ENCODE peak calls at places on chromosomes 12 and 14, in six cellular contexts. G is left ventricle myocardium inferior, C is Panc1, E is fibroblast of lung, F is pancreas, P is tibial artery. I is an unnamed sample. For H3K4me1, the result is how much of the 10 kb centered on the place peaks cover.

GRCh38 chr12:132479291-132479690 is 10.7 kb upstream of the FBRSL1 start:
- DNase-seq in C (no peak), E (no peak), G (no peak), P (no peak), F (no peak), I (no peak)

GRCh38 chr12:23084236-23084995 is 459.4 kb downstream of the ETNK1 start:
- DNase-seq in F (no peak), E (peak), G (no peak), P (no peak), C (no peak), I (no peak)

GRCh38 chr14:28101992-28102391 is 664.6 kb upstream of the FOXG1 start:
- DNase-seq in P (no peak), E (no peak), G (no peak), C (no peak), F (no peak), I (no peak)

GRCh38 chr14:65187421-65188049 is 85.2 kb upstream of the MAX start:
- DNase-seq in E (no peak), F (no peak), G (no peak), P (no peak), C (no peak), I (no peak)

GRCh38 chr14:65412881-65413738 is 580 bp downstream of the FUT8 start:
- DNase-seq in F (no peak), G (peak), C (no peak), E (peak), P (peak), I (peak)

GRCh38 chr12:68400231-68400829 is 68.2 kb upstream of the MDM1 start:
- DNase-seq in G (no peak), E (no peak), F (no peak), P (no peak), C (no peak), I (no peak)

GRCh38 chr14:54364555-54365415 is 32.0 kb upstream of the CDKN3 start:
- DNase-seq in G (peak), C (no peak), E (peak), P (peak), F (no peak), I (no peak)

GRCh38 chr12:9024512-9024911 is 35.2 kb downstream of the KLRG1 start:
- DNase-seq in F (no peak), P (no peak), G (no peak), C (no peak), E (no peak), I (no peak)

GRCh38 chr12:111628505-111629260 is 29.6 kb upstream of the ATXN2 start:
- DNase-seq in C (no peak), F (no peak), P (no peak), E (no peak), G (no peak), I (no peak)

GRCh38 chr12:24519759-24520158 is 429.1 kb downstream of the BCAT1 start:
- DNase-seq in G (no peak), F (no peak), E (no peak), C (no peak), P (no peak), I (no peak)

GRCh38 chr12:70576341-70577282 is 60.6 kb downstream of the PTPRB start:
- DNase-seq in E (peak), G (no peak), C (peak), F (no peak), P (no peak), I (peak)

GRCh38 chr12:19643635-19644034 is 204.3 kb downstream of the AEBP2 start:
- DNase-seq in E (peak), P (no peak), G (no peak), F (no peak), C (no peak), I (no peak)

GRCh38 chr12:28108599-28108998 is 81.7 kb upstream of the CCDC91 start:
- DNase-seq in C (no peak), F (no peak), E (no peak), P (no peak), G (no peak), I (no peak)

GRCh38 chr12:124381454-124382207 is 86.7 kb downstream of the RFLNA start:
- DNase-seq in G (peak), E (peak), F (peak), C (no peak), P (peak), I (no peak)

GRCh38 chr12:109871678-109872314 is 8.5 kb downstream of the GLTP start:
- DNase-seq in F (no peak), C (no peak), E (no peak), P (no peak), G (no peak), I (no peak)

GRCh38 chr12:109868182-109869051 is 11.9 kb downstream of the GLTP start:
- DNase-seq in P (no peak), F (no peak), C (no peak), G (no peak), E (no peak), I (no peak)

GRCh38 chr12:109873653-109874052 is 6.7 kb downstream of the GLTP start:
- DNase-seq in P (no peak), E (peak), F (no peak), G (no peak), C (no peak), I (no peak)

GRCh38 chr12:109875572-109876131 is 4.7 kb downstream of the GLTP start:
- DNase-seq in P (no peak), F (no peak), E (no peak), G (no peak), C (no peak), I (no peak)

GRCh38 chr12:109870648-109871047 is 9.7 kb downstream of the GLTP start:
- DNase-seq in F (no peak), P (no peak), E (no peak), G (no peak), C (no peak), I (no peak)
- H3K4me1 ChIP-seq in F (under half), P (under half), E (under half), G (under half), C (under half), I (under half)

GRCh38 chr14:104635717-104636116 is 31.1 kb upstream of the TMEM179 start:
- DNase-seq in E (no peak), C (no peak), P (no peak), F (no peak), G (no peak), I (no peak)

GRCh38 chr14:104634886-104635570 is 30.5 kb upstream of the TMEM179 start:
- DNase-seq in P (no peak), F (no peak), G (no peak), E (no peak), C (no peak), I (no peak)

GRCh38 chr14:104633276-104633861 is 28.8 kb upstream of the TMEM179 start:
- DNase-seq in G (no peak), C (no peak), F (no peak), P (no peak), E (no peak), I (no peak)

GRCh38 chr14:104634031-104634760 is 29.6 kb upstream of the TMEM179 start:
- DNase-seq in E (no peak), P (peak), C (no peak), F (no peak), G (no peak), I (no peak)

GRCh38 chr14:104632781-104633180 is 28.2 kb upstream of the TMEM179 start:
- DNase-seq in E (no peak), P (no peak), C (no peak), G (no peak), F (no peak), I (no peak)
- H3K27ac ChIP-seq in E (no peak), P (no peak), C (no peak), G (no peak), F (no peak), I (no peak)

GRCh38 chr12:101824831-101825230 is 5.9 kb downstream of the GNPTAB start:
- DNase-seq in G (no peak), E (no peak), C (no peak), F (no peak), P (no peak), I (no peak)
- H3K4me1 ChIP-seq in G (half or more), E (under half), C (under half), F (under half), P (under half), I (under half)

GRCh38 chr12:40693503-40693863 is 1.2 kb downstream of the CNTN1 start:
- DNase-seq in G (no peak), P (no peak), F (peak), C (no peak), E (no peak), I (no peak)
- H3K27ac ChIP-seq in G (no peak), P (no peak), F (no peak), C (no peak), E (no peak), I (no peak)

GRCh38 chr14:104512771-104513640 is 66.6 kb upstream of the C14orf180 start:
- DNase-seq in C (no peak), F (no peak), P (no peak), E (no peak), G (no peak), I (no peak)

GRCh38 chr14:104515811-104516780 is 63.5 kb upstream of the C14orf180 start:
- DNase-seq in F (no peak), P (no peak), G (no peak), C (no peak), E (no peak), I (no peak)

GRCh38 chr14:104515059-104515810 is 64.3 kb upstream of the C14orf180 start:
- DNase-seq in F (no peak), G (no peak), P (no peak), E (no peak), C (no peak), I (no peak)

GRCh38 chr14:104513641-104514046 is 65.9 kb upstream of the C14orf180 start:
- DNase-seq in F (no peak), G (no peak), P (no peak), E (no peak), C (no peak), I (no peak)

DNA sequence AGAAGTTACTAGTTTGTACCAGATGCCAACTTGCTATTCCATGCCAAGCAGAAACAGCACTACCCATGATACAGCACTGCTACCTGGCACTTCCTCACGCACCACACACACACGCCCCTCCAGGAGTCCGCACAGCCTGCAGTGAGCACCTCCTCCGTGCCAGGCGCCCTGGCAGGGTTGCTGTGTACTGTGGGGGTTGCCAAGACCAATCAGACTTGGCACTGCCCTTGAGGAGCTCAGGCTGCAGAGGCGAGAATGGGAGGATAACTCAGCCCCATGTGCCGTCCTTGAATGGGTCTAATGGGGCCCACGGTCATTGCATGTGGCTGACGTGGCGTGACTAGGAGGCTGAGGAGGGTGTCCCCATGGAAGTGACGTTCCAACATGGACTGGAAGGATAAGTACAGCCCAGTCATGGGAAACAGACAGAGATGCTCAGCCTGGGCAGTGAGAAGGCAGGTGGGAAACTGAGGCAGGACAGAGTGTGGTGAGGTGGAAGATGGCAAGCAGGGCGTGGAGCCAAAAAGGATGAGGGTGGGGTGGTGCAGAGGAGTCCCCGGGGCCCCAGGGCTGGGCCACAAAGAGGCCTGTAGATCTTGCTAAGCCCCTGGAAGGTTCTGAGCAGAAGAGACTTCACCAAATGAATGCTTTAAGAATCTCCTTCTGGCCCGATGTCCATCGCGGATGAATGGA is 65.3 kb upstream of the C14orf180 start:
- DNase-seq in E (no peak), P (no peak), F (peak), C (no peak), G (peak), I (no peak)
- H3K4me1 ChIP-seq in E (under half), P (under half), F (under half), C (under half), G (under half), I (under half)

GRCh38 chr12:29428630-29429029 is 47.7 kb upstream of the ERGIC2 start:
- DNase-seq in P (no peak), F (no peak), E (peak), G (no peak), C (no peak), I (no peak)
- H3K27ac ChIP-seq in P (no peak), F (no peak), E (no peak), G (no peak), C (no peak), I (no peak)

DNA sequence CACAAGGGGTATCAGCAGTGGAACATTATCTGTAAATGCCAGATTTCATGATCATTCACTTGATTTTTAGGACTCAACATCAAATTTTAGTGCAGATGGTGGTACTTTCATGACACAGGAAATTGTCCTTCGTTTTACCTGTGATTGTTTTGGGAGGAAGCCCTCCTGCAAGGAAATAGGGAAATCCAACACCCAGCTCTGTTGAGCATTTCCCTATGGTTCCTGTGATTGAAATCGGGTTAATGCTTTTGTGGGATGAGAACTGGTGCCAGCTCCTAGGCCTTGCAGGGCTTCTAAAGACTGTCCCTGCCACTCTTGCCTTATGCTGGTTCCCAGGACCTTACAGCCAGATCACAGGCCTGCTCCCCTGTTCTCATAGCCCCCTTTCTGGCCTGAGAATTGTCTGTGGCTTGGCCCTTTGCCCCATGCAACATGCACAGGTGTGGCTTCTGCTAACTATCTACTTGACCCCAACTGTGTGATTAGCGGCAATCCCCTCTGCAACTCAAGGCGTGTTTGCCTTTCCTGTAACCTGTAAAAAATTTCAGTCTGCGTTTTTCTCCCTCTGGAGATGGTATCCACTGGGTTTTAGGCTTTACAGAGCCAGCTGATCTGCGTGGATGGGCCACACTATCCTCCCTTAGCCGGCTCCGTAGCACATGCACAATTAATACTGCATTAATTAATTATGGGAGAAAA is 112.5 kb downstream of the ETV6 start:
- DNase-seq in P (no peak), F (no peak), E (no peak), G (no peak), C (no peak), I (no peak)
- H3K4me1 ChIP-seq in P (half or more), F (under half), E (under half), G (half or more), C (under half), I (under half)